ENCODE peak calls at places on chromosomes 2 and 18, in four cellular contexts. J is GM12878, G is NT2/D1, C is H1. Q is an unnamed sample.

GRCh38 chr18:8130089-8130488 is 479.1 kb upstream of the RAB12 start:
- DNase-seq in C (no peak), J (no peak), G (no peak), Q (no peak)

GRCh38 chr2:119223521-119224390 is at the start of gene STEAP3:
- DNase-seq in C (peak; percentile 84), G (peak; percentile 74), J (no peak), Q (peak; percentile 74)

GRCh38 chr2:240300261-240300821 is 135.1 kb upstream of the GPC1 start:
- DNase-seq in J (no peak), C (peak; percentile 29), G (no peak), Q (no peak)

GRCh38 chr2:234953116-234954031 is 1.6 kb downstream of the SH3BP4 start:
- DNase-seq in G (no peak), C (no peak), J (no peak), Q (no peak)

GRCh38 chr18:65057439-65058083 is 693.3 kb upstream of the CDH7 start:
- DNase-seq in G (no peak), J (no peak), C (no peak), Q (no peak)

GRCh38 chr18:64202836-64203235 is 53.9 kb upstream of the LINC00305 start:
- DNase-seq in J (no peak), C (no peak), G (no peak), Q (no peak)

GRCh38 chr18:8742382-8743361 is 37.3 kb downstream of the MTCL1 start:
- DNase-seq in J (no peak), C (no peak), G (no peak), Q (no peak)

GRCh38 chr2:240021488-240022104 is 3.5 kb downstream of the NDUFA10 start:
- DNase-seq in J (no peak), C (peak; percentile 90), G (peak; percentile 57), Q (peak; percentile 79)

GRCh38 chr2:160736148-160736547 is 242.5 kb upstream of the RBMS1 start:
- DNase-seq in C (no peak), G (no peak), J (no peak), Q (no peak)

GRCh38 chr2:62236499-62236898 is 40.6 kb downstream of the B3GNT2 start:
- DNase-seq in J (no peak), C (peak; percentile 37), G (no peak), Q (no peak)

GRCh38 chr2:73077424-73077795 is 5.9 kb upstream of the SFXN5 start:
- DNase-seq in G (no peak), J (no peak), C (no peak), Q (no peak)

DNA sequence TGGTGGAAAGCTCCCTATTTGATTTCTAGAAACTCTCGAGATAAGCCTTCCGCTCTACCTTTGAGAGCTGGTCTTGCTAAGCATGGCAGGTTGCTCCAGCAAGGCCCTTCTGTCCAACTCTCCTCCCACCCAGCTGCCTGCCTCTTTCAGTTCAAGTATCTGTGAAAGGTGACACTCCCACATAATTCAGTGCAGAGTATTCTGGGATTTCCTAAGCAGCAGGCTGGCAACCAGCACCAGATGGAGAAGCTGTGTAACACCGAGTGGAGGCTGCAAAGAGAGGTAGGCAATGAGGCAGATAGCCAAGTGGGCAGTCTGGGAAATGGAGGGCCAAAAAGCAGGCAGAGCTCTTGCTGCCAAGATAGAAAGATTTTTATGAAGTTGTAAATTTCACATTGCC is 88.4 kb upstream of the CAVIN2 start:
- DNase-seq in G (no peak), C (no peak), J (no peak), Q (no peak)
- TF ChIP-seq YY1 in G (no peak), C (no peak), J (no peak), Q (no peak)

GRCh38 chr18:59265246-59266018 is 7.8 kb downstream of the RAX start:
- DNase-seq in C (peak; percentile 91), G (no peak), J (no peak), Q (no peak)
- TF ChIP-seq SUZ12 in C (peak; percentile 17), G (no peak), J (no peak), Q (no peak)

GRCh38 chr18:48061781-48062570 is 131.5 kb upstream of the SMAD2 start:
- DNase-seq in G (no peak), C (no peak), J (no peak), Q (no peak)
- TF ChIP-seq YY1 in G (no peak), C (no peak), J (no peak), Q (no peak)

DNA sequence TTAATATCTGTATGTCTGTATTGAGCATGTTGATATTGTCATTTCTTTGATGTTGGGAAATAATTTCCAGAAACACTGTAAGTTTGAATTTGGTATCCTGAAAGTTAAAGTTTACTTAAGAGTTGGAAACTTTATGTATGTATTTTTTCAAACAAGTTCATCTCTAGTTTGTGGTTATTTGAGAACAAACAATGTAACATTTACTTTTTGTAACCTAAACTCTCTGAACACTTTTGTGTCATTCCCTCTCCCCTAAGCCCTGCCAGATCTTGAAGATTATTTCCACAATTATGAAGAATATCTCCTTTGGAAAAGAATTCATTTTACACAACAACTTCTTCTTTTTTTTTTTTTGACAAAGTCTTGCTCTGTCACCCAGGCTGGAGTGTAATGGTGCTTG is 24.9 kb downstream of the TDRD15 start:
- DNase-seq in C (no peak), G (no peak), J (no peak), Q (no peak)
- TF ChIP-seq SUZ12 in C (no peak), G (no peak), J (no peak), Q (no peak)

DNA sequence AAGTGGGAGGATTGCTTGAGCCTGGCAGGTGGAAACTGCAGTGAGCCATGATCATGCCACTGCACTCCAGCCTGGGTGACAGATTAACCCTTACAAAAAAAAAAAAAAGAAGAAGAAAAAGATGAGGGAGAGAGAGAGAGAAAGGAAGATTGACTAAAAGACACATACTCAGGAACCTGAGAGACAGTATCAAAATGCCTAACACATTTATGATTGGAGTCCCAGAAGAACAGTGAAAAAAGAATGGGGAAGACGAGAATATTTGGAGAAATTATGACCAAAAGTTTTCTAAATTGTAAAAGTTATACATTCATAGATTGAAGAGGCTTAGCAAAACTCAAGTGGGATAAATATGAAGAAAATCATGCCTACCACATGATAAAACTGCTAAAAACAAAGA is 19.9 kb upstream of the SPATS2L start:
- DNase-seq in J (no peak), G (no peak), C (no peak), Q (no peak)
- TF ChIP-seq YY1 in J (no peak), G (no peak), C (no peak), Q (no peak)

DNA sequence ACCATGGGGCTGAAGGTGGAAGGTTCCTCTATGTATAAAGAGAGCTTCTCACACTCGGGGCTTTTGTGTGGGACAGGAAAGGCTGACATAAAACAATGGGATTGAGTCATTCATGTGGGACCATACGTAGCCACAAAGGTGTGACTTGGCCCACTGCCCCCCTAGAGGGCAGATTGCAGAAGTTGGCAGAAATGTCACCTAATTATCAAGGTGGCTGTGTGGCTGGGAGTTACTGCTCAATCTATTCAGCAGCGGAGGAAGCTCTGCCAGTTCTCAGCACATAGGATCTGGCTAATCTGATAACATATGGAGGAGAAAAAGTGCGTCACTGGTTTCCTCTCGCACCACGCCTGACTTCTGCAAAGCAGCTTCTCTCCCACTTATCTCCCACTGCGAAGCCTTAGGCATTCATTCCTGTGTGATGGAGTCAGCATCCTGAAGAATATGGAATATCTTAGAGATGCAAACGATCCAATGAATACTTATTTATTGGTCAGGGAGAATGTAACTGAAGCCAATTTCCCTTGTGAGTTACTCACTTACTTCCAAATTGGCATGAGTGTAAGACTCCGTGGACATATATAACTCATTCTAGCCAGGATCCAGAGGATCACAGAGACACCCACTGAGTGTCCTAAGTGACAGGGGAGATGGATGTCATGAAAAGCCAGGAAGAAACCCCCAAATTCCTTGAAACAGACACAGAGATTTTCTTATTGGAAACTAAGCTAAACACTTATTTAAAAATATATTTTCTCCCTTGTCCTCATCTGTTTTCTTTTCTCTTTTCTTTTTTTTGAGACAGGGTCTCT is 344.8 kb downstream of the TGIF1 start:
- DNase-seq in G (no peak), J (no peak), C (no peak), Q (no peak)
- TF ChIP-seq SUZ12 in G (no peak), J (no peak), C (no peak), Q (no peak)

DNA sequence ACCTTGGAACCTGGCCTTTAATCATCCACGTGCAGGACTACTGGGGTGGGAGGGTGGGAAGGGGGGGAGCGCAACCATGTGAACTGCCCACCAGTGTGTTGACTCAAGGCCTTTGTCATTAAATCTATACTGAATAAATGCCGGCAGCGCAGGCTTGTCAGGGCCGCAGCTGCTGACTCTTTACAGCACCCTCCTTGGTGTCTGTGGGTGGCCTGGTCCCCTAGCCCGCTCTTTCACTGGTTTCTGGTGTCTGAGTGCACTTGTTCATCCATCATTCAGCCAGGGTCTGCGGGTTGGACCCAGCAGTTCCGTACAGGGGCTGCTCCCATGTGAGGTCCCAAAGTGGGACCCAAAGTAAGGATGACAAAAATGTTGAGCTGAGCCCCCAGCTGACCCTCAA is 11.5 kb downstream of the MAP3K2 start:
- DNase-seq in J (no peak), G (no peak), C (no peak), Q (peak; percentile 38)
- TF ChIP-seq YY1 in J (no peak), G (no peak), C (no peak), Q (no peak)